ENCODE peak calls at places on chromosomes 13 and 19, in eight cellular contexts. One of them, this sample, is unnamed.

GRCh38 chr19:55251296-55252081 is 7.3 kb downstream of the PPP6R1 start:
- DNase-seq in NCI-H2029 treated with DMSO at 0.1 percent for 48 hours: no peak
- DNase-seq in suprapubic skin: no peak
- DNase-seq in small intestine: no peak
- DNase-seq in DMS53: peak
- DNase-seq in type B pancreatic cell: no peak
- DNase-seq in AG10803: no peak
- DNase-seq in stimulated activated CD4-positive, alpha-beta T cell treated with anti-CD3 and anti-CD28 coated beads, TNF-alpha, amount 100 ng/mL, for 48 hours: no peak
- DNase-seq in this sample: peak

GRCh38 chr19:11797491-11797890 is 832 bp upstream of the ZNF491 start:
- DNase-seq in NCI-H2029 treated with DMSO at 0.1 percent for 48 hours: peak
- DNase-seq in suprapubic skin: peak
- DNase-seq in small intestine: peak
- DNase-seq in DMS53: peak
- DNase-seq in type B pancreatic cell: peak
- DNase-seq in AG10803: peak
- DNase-seq in stimulated activated CD4-positive, alpha-beta T cell treated with anti-CD3 and anti-CD28 coated beads, TNF-alpha, amount 100 ng/mL, for 48 hours: peak
- DNase-seq in this sample: peak

GRCh38 chr13:99465454-99465853 is 35.8 kb upstream of the TM9SF2 start:
- DNase-seq in NCI-H2029 treated with DMSO at 0.1 percent for 48 hours: no peak
- DNase-seq in suprapubic skin: no peak
- DNase-seq in small intestine: no peak
- DNase-seq in DMS53: no peak
- DNase-seq in type B pancreatic cell: no peak
- DNase-seq in AG10803: no peak
- DNase-seq in stimulated activated CD4-positive, alpha-beta T cell treated with anti-CD3 and anti-CD28 coated beads, TNF-alpha, amount 100 ng/mL, for 48 hours: no peak
- DNase-seq in this sample: no peak

GRCh38 chr13:95608640-95609280 is 35.7 kb downstream of the DZIP1 start:
- DNase-seq in NCI-H2029 treated with DMSO at 0.1 percent for 48 hours: no peak
- DNase-seq in suprapubic skin: no peak
- DNase-seq in small intestine: no peak
- DNase-seq in DMS53: peak
- DNase-seq in type B pancreatic cell: no peak
- DNase-seq in AG10803: peak
- DNase-seq in stimulated activated CD4-positive, alpha-beta T cell treated with anti-CD3 and anti-CD28 coated beads, TNF-alpha, amount 100 ng/mL, for 48 hours: no peak
- DNase-seq in this sample: peak

GRCh38 chr19:54172764-54173699 is at the start of gene TMC4:
- DNase-seq in NCI-H2029 treated with DMSO at 0.1 percent for 48 hours: peak
- DNase-seq in suprapubic skin: no peak
- DNase-seq in small intestine: peak
- DNase-seq in DMS53: peak
- DNase-seq in type B pancreatic cell: no peak
- DNase-seq in AG10803: peak
- DNase-seq in stimulated activated CD4-positive, alpha-beta T cell treated with anti-CD3 and anti-CD28 coated beads, TNF-alpha, amount 100 ng/mL, for 48 hours: no peak
- DNase-seq in this sample: no peak

GRCh38 chr19:4730740-4731171 is 7.1 kb upstream of the DPP9 start:
- DNase-seq in NCI-H2029 treated with DMSO at 0.1 percent for 48 hours: no peak
- DNase-seq in suprapubic skin: no peak
- DNase-seq in small intestine: no peak
- DNase-seq in DMS53: peak
- DNase-seq in type B pancreatic cell: no peak
- DNase-seq in AG10803: no peak
- DNase-seq in stimulated activated CD4-positive, alpha-beta T cell treated with anti-CD3 and anti-CD28 coated beads, TNF-alpha, amount 100 ng/mL, for 48 hours: peak
- DNase-seq in this sample: no peak

GRCh38 chr19:48310227-48310626 is 15.1 kb upstream of the EMP3 start:
- DNase-seq in NCI-H2029 treated with DMSO at 0.1 percent for 48 hours: no peak
- DNase-seq in suprapubic skin: no peak
- DNase-seq in small intestine: no peak
- DNase-seq in DMS53: no peak
- DNase-seq in type B pancreatic cell: no peak
- DNase-seq in AG10803: no peak
- DNase-seq in stimulated activated CD4-positive, alpha-beta T cell treated with anti-CD3 and anti-CD28 coated beads, TNF-alpha, amount 100 ng/mL, for 48 hours: no peak
- DNase-seq in this sample: no peak

GRCh38 chr19:43564800-43565199 is 10.5 kb downstream of the XRCC1 start:
- DNase-seq in NCI-H2029 treated with DMSO at 0.1 percent for 48 hours: no peak
- DNase-seq in suprapubic skin: no peak
- DNase-seq in small intestine: no peak
- DNase-seq in DMS53: no peak
- DNase-seq in type B pancreatic cell: no peak
- DNase-seq in AG10803: no peak
- DNase-seq in stimulated activated CD4-positive, alpha-beta T cell treated with anti-CD3 and anti-CD28 coated beads, TNF-alpha, amount 100 ng/mL, for 48 hours: no peak
- DNase-seq in this sample: no peak

GRCh38 chr13:72556945-72557344 is 170.5 kb downstream of the MZT1 start:
- DNase-seq in NCI-H2029 treated with DMSO at 0.1 percent for 48 hours: no peak
- DNase-seq in suprapubic skin: no peak
- DNase-seq in small intestine: no peak
- DNase-seq in DMS53: no peak
- DNase-seq in type B pancreatic cell: no peak
- DNase-seq in AG10803: no peak
- DNase-seq in stimulated activated CD4-positive, alpha-beta T cell treated with anti-CD3 and anti-CD28 coated beads, TNF-alpha, amount 100 ng/mL, for 48 hours: no peak
- DNase-seq in this sample: no peak

GRCh38 chr13:89554801-89555200 is 1792.7 kb upstream of the MIR17HG start:
- DNase-seq in NCI-H2029 treated with DMSO at 0.1 percent for 48 hours: no peak
- DNase-seq in suprapubic skin: no peak
- DNase-seq in small intestine: no peak
- DNase-seq in DMS53: peak
- DNase-seq in type B pancreatic cell: no peak
- DNase-seq in AG10803: no peak
- DNase-seq in stimulated activated CD4-positive, alpha-beta T cell treated with anti-CD3 and anti-CD28 coated beads, TNF-alpha, amount 100 ng/mL, for 48 hours: no peak
- DNase-seq in this sample: no peak